ENCODE peak calls at places on chromosomes 2 and 18, in four cellular contexts. One of them, this sample, is unnamed.

GRCh38 chr2:33153008-33153407 is 206.3 kb downstream of the LTBP1 start:
- DNase-seq in CD8-positive, alpha-beta T cell: no peak
- DNase-seq in fibroblast of mammary gland: peak; percentile 92
- DNase-seq in brain microvascular endothelial cell: peak; percentile 57
- DNase-seq in this sample: peak; percentile 78

GRCh38 chr18:27581261-27581904 is 396.3 kb upstream of the CHST9 start:
- DNase-seq in fibroblast of mammary gland: no peak
- DNase-seq in brain microvascular endothelial cell: no peak
- DNase-seq in CD8-positive, alpha-beta T cell: no peak
- DNase-seq in this sample: no peak

GRCh38 chr18:11861583-11862288 is 10.5 kb downstream of the CHMP1B start:
- DNase-seq in fibroblast of mammary gland: no peak
- DNase-seq in CD8-positive, alpha-beta T cell: no peak
- DNase-seq in brain microvascular endothelial cell: no peak
- DNase-seq in this sample: no peak

GRCh38 chr2:42754021-42754775 is 9.7 kb downstream of the OXER1 start:
- DNase-seq in brain microvascular endothelial cell: peak; percentile 4
- DNase-seq in CD8-positive, alpha-beta T cell: no peak
- DNase-seq in fibroblast of mammary gland: peak; percentile 22
- DNase-seq in this sample: no peak

GRCh38 chr18:62329676-62330454 is 4.8 kb downstream of the TNFRSF11A start:
- DNase-seq in brain microvascular endothelial cell: peak; percentile 82
- DNase-seq in fibroblast of mammary gland: peak; percentile 7
- DNase-seq in CD8-positive, alpha-beta T cell: peak; percentile 48
- DNase-seq in this sample: peak; percentile 57

GRCh38 chr2:55137024-55137958 is 87.0 kb upstream of the RTN4 start:
- DNase-seq in CD8-positive, alpha-beta T cell: no peak
- DNase-seq in fibroblast of mammary gland: no peak
- DNase-seq in brain microvascular endothelial cell: no peak
- DNase-seq in this sample: no peak

GRCh38 chr2:218146056-218146455 is 20.2 kb downstream of the CXCR2 start:
- DNase-seq in CD8-positive, alpha-beta T cell: no peak
- DNase-seq in fibroblast of mammary gland: peak; percentile 15
- DNase-seq in brain microvascular endothelial cell: no peak
- DNase-seq in this sample: no peak

GRCh38 chr2:225793736-225794550 is 394.4 kb downstream of the NYAP2 start:
- DNase-seq in fibroblast of mammary gland: no peak
- DNase-seq in brain microvascular endothelial cell: no peak
- DNase-seq in CD8-positive, alpha-beta T cell: no peak
- DNase-seq in this sample: no peak

GRCh38 chr2:167190053-167190452 is 301.8 kb downstream of the XIRP2 start:
- DNase-seq in brain microvascular endothelial cell: peak; percentile 46
- DNase-seq in fibroblast of mammary gland: peak; percentile 96
- DNase-seq in CD8-positive, alpha-beta T cell: no peak
- DNase-seq in this sample: peak; percentile 89

GRCh38 chr2:176491172-176491904 is 222.1 kb downstream of the MTX2 start:
- DNase-seq in brain microvascular endothelial cell: peak; percentile 90
- DNase-seq in fibroblast of mammary gland: peak; percentile 100
- DNase-seq in CD8-positive, alpha-beta T cell: peak; percentile 16
- DNase-seq in this sample: peak; percentile 99

GRCh38 chr2:23399674-23400261 is 14.8 kb downstream of the KLHL29 start:
- DNase-seq in CD8-positive, alpha-beta T cell: no peak
- DNase-seq in fibroblast of mammary gland: no peak
- DNase-seq in brain microvascular endothelial cell: no peak
- DNase-seq in this sample: no peak

GRCh38 chr2:207749873-207750272 is 19.8 kb downstream of the FZD5 start:
- DNase-seq in fibroblast of mammary gland: no peak
- DNase-seq in CD8-positive, alpha-beta T cell: no peak
- DNase-seq in brain microvascular endothelial cell: no peak
- DNase-seq in this sample: no peak

GRCh38 chr2:158664987-158665386 is 130.1 kb upstream of the DAPL1 start:
- DNase-seq in fibroblast of mammary gland: peak; percentile 49
- DNase-seq in CD8-positive, alpha-beta T cell: no peak
- DNase-seq in brain microvascular endothelial cell: peak; percentile 11
- DNase-seq in this sample: no peak

GRCh38 chr2:134226561-134226960 is 27.3 kb upstream of the MGAT5 start:
- DNase-seq in fibroblast of mammary gland: no peak
- DNase-seq in brain microvascular endothelial cell: no peak
- DNase-seq in CD8-positive, alpha-beta T cell: no peak
- DNase-seq in this sample: no peak

GRCh38 chr2:31383471-31384153 is 30.9 kb downstream of the XDH start:
- DNase-seq in brain microvascular endothelial cell: peak; percentile 29
- DNase-seq in fibroblast of mammary gland: peak; percentile 64
- DNase-seq in CD8-positive, alpha-beta T cell: no peak
- DNase-seq in this sample: peak; percentile 49

GRCh38 chr18:58231930-58232329 is 187.9 kb downstream of the NEDD4L start:
- DNase-seq in CD8-positive, alpha-beta T cell: no peak
- DNase-seq in brain microvascular endothelial cell: no peak
- DNase-seq in fibroblast of mammary gland: peak; percentile 29
- DNase-seq in this sample: no peak

GRCh38 chr2:26438526-26438925 is 36.8 kb downstream of the DRC1 start:
- DNase-seq in fibroblast of mammary gland: peak; percentile 90
- DNase-seq in brain microvascular endothelial cell: peak; percentile 22
- DNase-seq in CD8-positive, alpha-beta T cell: no peak
- DNase-seq in this sample: no peak

GRCh38 chr2:112152476-112153178 is 14.4 kb downstream of the FBLN7 start:
- DNase-seq in fibroblast of mammary gland: peak; percentile 45
- DNase-seq in brain microvascular endothelial cell: no peak
- DNase-seq in CD8-positive, alpha-beta T cell: no peak
- DNase-seq in this sample: no peak

GRCh38 chr2:15760232-15760890 is 168.7 kb downstream of the DDX1 start:
- DNase-seq in brain microvascular endothelial cell: no peak
- DNase-seq in fibroblast of mammary gland: no peak
- DNase-seq in CD8-positive, alpha-beta T cell: no peak
- DNase-seq in this sample: no peak

GRCh38 chr2:134260726-134261125 is 6.9 kb downstream of the MGAT5 start:
- DNase-seq in fibroblast of mammary gland: peak; percentile 97
- DNase-seq in brain microvascular endothelial cell: peak; percentile 57
- DNase-seq in CD8-positive, alpha-beta T cell: no peak
- DNase-seq in this sample: peak; percentile 92

GRCh38 chr2:230410861-230411464 is 5.0 kb upstream of the SP100 start:
- DNase-seq in fibroblast of mammary gland: no peak
- DNase-seq in CD8-positive, alpha-beta T cell: no peak
- DNase-seq in brain microvascular endothelial cell: no peak
- DNase-seq in this sample: no peak

DNA sequence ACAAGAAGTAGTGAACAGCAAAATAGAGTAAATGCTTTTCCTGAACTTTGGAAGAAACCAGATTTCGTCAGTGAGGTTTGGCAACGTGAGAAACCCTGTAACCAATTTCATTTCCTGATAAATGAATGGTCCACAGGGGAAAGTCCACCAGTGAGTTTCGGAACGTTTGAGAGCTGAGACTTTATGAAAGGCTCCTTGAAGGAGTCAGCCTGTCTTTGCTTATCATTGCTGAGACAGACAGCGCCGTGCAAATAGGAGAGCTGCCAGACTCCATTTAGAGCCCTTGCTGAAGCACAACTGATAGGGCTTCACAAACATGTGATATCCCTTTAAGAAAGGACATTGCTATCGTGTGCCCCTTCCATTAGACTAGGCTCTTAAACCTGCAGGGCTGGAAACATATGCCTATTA is 121.8 kb upstream of the SMAD7 start:
- DNase-seq in fibroblast of mammary gland: peak; percentile 72
- DNase-seq in CD8-positive, alpha-beta T cell: no peak
- DNase-seq in brain microvascular endothelial cell: no peak
- DNase-seq in this sample: no peak
- H3K4me3 ChIP-seq in fibroblast of mammary gland: no peak overlapping the region
- H3K4me3 ChIP-seq in CD8-positive, alpha-beta T cell: no peak overlapping the region
- H3K4me3 ChIP-seq in brain microvascular endothelial cell: no peak overlapping the region
- H3K4me3 ChIP-seq in this sample: no peak overlapping the region

GRCh38 chr2:36530983-36531354 is 67.0 kb downstream of the FEZ2 start:
- DNase-seq in brain microvascular endothelial cell: peak; percentile 48
- DNase-seq in fibroblast of mammary gland: peak; percentile 88
- DNase-seq in CD8-positive, alpha-beta T cell: no peak
- DNase-seq in this sample: peak; percentile 62
- TF ChIP-seq CTCF in brain microvascular endothelial cell: peak; percentile 43
- TF ChIP-seq CTCF in fibroblast of mammary gland: peak; percentile 35
- TF ChIP-seq CTCF in CD8-positive, alpha-beta T cell: no peak
- TF ChIP-seq CTCF in this sample: peak; percentile 9

GRCh38 chr2:235028646-235029045 is 76.8 kb downstream of the SH3BP4 start:
- DNase-seq in fibroblast of mammary gland: no peak
- DNase-seq in brain microvascular endothelial cell: no peak
- DNase-seq in CD8-positive, alpha-beta T cell: no peak
- DNase-seq in this sample: no peak
- H3K4me3 ChIP-seq in fibroblast of mammary gland: no peak overlapping the region
- H3K4me3 ChIP-seq in brain microvascular endothelial cell: no peak overlapping the region
- H3K4me3 ChIP-seq in CD8-positive, alpha-beta T cell: no peak overlapping the region
- H3K4me3 ChIP-seq in this sample: no peak overlapping the region

GRCh38 chr2:149470046-149470445 is 117.5 kb downstream of the MMADHC start:
- DNase-seq in fibroblast of mammary gland: no peak
- DNase-seq in brain microvascular endothelial cell: no peak
- DNase-seq in CD8-positive, alpha-beta T cell: no peak
- DNase-seq in this sample: no peak
- TF ChIP-seq CTCF in fibroblast of mammary gland: no peak
- TF ChIP-seq CTCF in brain microvascular endothelial cell: no peak
- TF ChIP-seq CTCF in CD8-positive, alpha-beta T cell: no peak
- TF ChIP-seq CTCF in this sample: no peak

GRCh38 chr2:2662847-2663356 is 331.8 kb upstream of the MYT1L start:
- DNase-seq in fibroblast of mammary gland: no peak
- DNase-seq in brain microvascular endothelial cell: no peak
- DNase-seq in CD8-positive, alpha-beta T cell: no peak
- DNase-seq in this sample: no peak

GRCh38 chr2:2663401-2664036 is 332.4 kb upstream of the MYT1L start:
- DNase-seq in fibroblast of mammary gland: peak; percentile 8
- DNase-seq in brain microvascular endothelial cell: no peak
- DNase-seq in CD8-positive, alpha-beta T cell: no peak
- DNase-seq in this sample: peak; percentile 43

GRCh38 chr2:2664989-2665833 is 334.1 kb upstream of the MYT1L start:
- DNase-seq in fibroblast of mammary gland: peak; percentile 50
- DNase-seq in CD8-positive, alpha-beta T cell: no peak
- DNase-seq in brain microvascular endothelial cell: peak; percentile 54
- DNase-seq in this sample: peak; percentile 94

GRCh38 chr2:2660789-2661355 is 329.8 kb upstream of the MYT1L start:
- DNase-seq in fibroblast of mammary gland: no peak
- DNase-seq in CD8-positive, alpha-beta T cell: no peak
- DNase-seq in brain microvascular endothelial cell: no peak
- DNase-seq in this sample: no peak

GRCh38 chr2:2662037-2662846 is 331.2 kb upstream of the MYT1L start:
- DNase-seq in fibroblast of mammary gland: no peak
- DNase-seq in CD8-positive, alpha-beta T cell: no peak
- DNase-seq in brain microvascular endothelial cell: no peak
- DNase-seq in this sample: peak; percentile 7
- H3K4me3 ChIP-seq in fibroblast of mammary gland: no peak overlapping the region
- H3K4me3 ChIP-seq in CD8-positive, alpha-beta T cell: no peak overlapping the region
- H3K4me3 ChIP-seq in brain microvascular endothelial cell: no peak overlapping the region
- H3K4me3 ChIP-seq in this sample: no peak overlapping the region